ENCODE peak calls at places on chromosomes 5 and 9, in ten cellular contexts. X, Q, Z, J, S, B, A, K, I and M are unnamed samples.

GRCh38 chr9:115202960-115203751 is 85.2 kb upstream of the TNC start:
- DNase-seq in X (no peak), Q (no peak), Z (no peak), J (no peak), S (no peak), B (no peak), A (no peak), K (no peak), I (no peak), M (no peak)

GRCh38 chr9:134689320-134690181 is 47.9 kb downstream of the COL5A1 start:
- DNase-seq in X (peak; percentile 84), Q (peak; percentile 86), Z (peak; percentile 29), J (peak; percentile 82), S (no peak), B (no peak), A (no peak), K (peak; percentile 52), I (no peak), M (peak; percentile 46)

GRCh38 chr9:122463828-122464632 is 13.7 kb downstream of the OR1J1 start:
- DNase-seq in X (no peak), Q (no peak), Z (peak; percentile 28), J (no peak), S (peak; percentile 2), B (no peak), A (no peak), K (peak; percentile 47), I (no peak), M (no peak)

GRCh38 chr9:111039203-111039907 is 1.1 kb upstream of the LPAR1 start:
- DNase-seq in X (no peak), Q (peak; percentile 6), Z (peak; percentile 23), J (no peak), S (no peak), B (no peak), A (no peak), K (no peak), I (no peak), M (no peak)

GRCh38 chr5:528625-529511 is 4.6 kb upstream of the SLC9A3 start:
- DNase-seq in X (no peak), Q (no peak), Z (no peak), J (no peak), S (no peak), B (no peak), A (no peak), K (no peak), I (no peak), M (no peak)

GRCh38 chr9:127780126-127780885 is 1.8 kb upstream of the SH2D3C start:
- DNase-seq in X (no peak), Q (no peak), Z (no peak), J (no peak), S (no peak), B (no peak), A (no peak), K (no peak), I (no peak), M (no peak)

GRCh38 chr5:136001531-136001930 is 27.3 kb upstream of the TGFBI start:
- DNase-seq in X (no peak), Q (no peak), Z (no peak), J (no peak), S (no peak), B (no peak), A (no peak), K (no peak), I (no peak), M (no peak)

GRCh38 chr5:159113405-159113804 is 13.7 kb upstream of the EBF1 start:
- DNase-seq in X (no peak), Q (no peak), Z (no peak), J (no peak), S (no peak), B (no peak), A (no peak), K (no peak), I (no peak), M (no peak)

GRCh38 chr5:21711854-21712752 is 1141.0 kb downstream of the CDH12 start:
- DNase-seq in X (no peak), Q (no peak), Z (no peak), J (no peak), S (no peak), B (no peak), A (no peak), K (no peak), I (no peak), M (no peak)

GRCh38 chr5:166127766-166128565 is 2163.5 kb upstream of the WWC1 start:
- DNase-seq in X (no peak), Q (no peak), Z (no peak), J (no peak), S (no peak), B (no peak), A (no peak), K (no peak), I (no peak), M (no peak)

GRCh38 chr5:1439388-1440097 is 5.7 kb downstream of the SLC6A3 start:
- DNase-seq in X (no peak), Q (no peak), Z (no peak), J (no peak), S (no peak), B (no peak), A (no peak), K (no peak), I (no peak), M (no peak)

GRCh38 chr5:89128097-89128496 is 245.1 kb upstream of the MEF2C start:
- DNase-seq in X (no peak), Q (no peak), Z (no peak), J (no peak), S (no peak), B (no peak), A (no peak), K (no peak), I (no peak), M (no peak)

GRCh38 chr5:142873831-142874230 is 103.7 kb downstream of the ARHGAP26 start:
- DNase-seq in X (no peak), Q (no peak), Z (no peak), J (no peak), S (no peak), B (no peak), A (peak; percentile 31), K (no peak), I (no peak), M (no peak)

GRCh38 chr9:133569891-133570651 is 35.6 kb downstream of the ADAMTSL2 start:
- DNase-seq in X (no peak), Q (no peak), Z (no peak), J (no peak), S (no peak), B (no peak), A (no peak), K (no peak), I (no peak), M (no peak)

GRCh38 chr5:133252133-133252480 is 200.3 kb downstream of the HSPA4 start:
- DNase-seq in X (no peak), Q (no peak), Z (no peak), J (no peak), S (no peak), B (no peak), A (no peak), K (no peak), I (no peak), M (no peak)

GRCh38 chr9:108860764-108861163 is 1.3 kb upstream of the ACTL7A start:
- DNase-seq in X (no peak), Q (no peak), Z (no peak), J (no peak), S (no peak), B (no peak), A (no peak), K (no peak), I (no peak), M (no peak)

GRCh38 chr9:99834474-99834873 is 12.8 kb downstream of the NR4A3 start:
- DNase-seq in X (no peak), Q (no peak), Z (no peak), J (no peak), S (no peak), B (no peak), A (no peak), K (no peak), I (no peak), M (no peak)

GRCh38 chr5:150485770-150486401 is 22.0 kb upstream of the NDST1 start:
- DNase-seq in X (peak; percentile 71), Q (peak; percentile 70), Z (no peak), J (peak; percentile 67), S (peak; percentile 22), B (peak; percentile 63), A (peak; percentile 90), K (no peak), I (no peak), M (peak; percentile 31)

GRCh38 chr5:56080375-56081052 is 85.8 kb upstream of the IL6ST start:
- DNase-seq in X (no peak), Q (no peak), Z (no peak), J (no peak), S (no peak), B (no peak), A (no peak), K (no peak), I (no peak), M (no peak)

GRCh38 chr9:135033487-135033886 is 54.0 kb upstream of the OLFM1 start:
- DNase-seq in X (no peak), Q (no peak), Z (no peak), J (no peak), S (no peak), B (no peak), A (peak; percentile 19), K (no peak), I (no peak), M (no peak)

GRCh38 chr9:92711844-92712243 is 41.9 kb upstream of the IPPK start:
- DNase-seq in X (no peak), Q (no peak), Z (no peak), J (no peak), S (no peak), B (no peak), A (no peak), K (no peak), I (no peak), M (no peak)

GRCh38 chr5:133381041-133381440 is 231.3 kb downstream of the FSTL4 start:
- DNase-seq in X (no peak), Q (no peak), Z (no peak), J (no peak), S (no peak), B (no peak), A (no peak), K (no peak), I (no peak), M (no peak)

GRCh38 chr9:131839281-131840084 is 99.6 kb upstream of the RAPGEF1 start:
- DNase-seq in X (no peak), Q (no peak), Z (peak; percentile 33), J (no peak), S (peak; percentile 36), B (no peak), A (no peak), K (no peak), I (peak; percentile 40), M (no peak)

GRCh38 chr5:79133121-79133656 is 21.6 kb downstream of the BHMT start:
- DNase-seq in X (no peak), Q (no peak), Z (peak; percentile 45), J (no peak), S (no peak), B (no peak), A (no peak), K (no peak), I (no peak), M (peak; percentile 66)

GRCh38 chr5:40385544-40385943 is 294.2 kb upstream of the PTGER4 start:
- DNase-seq in X (no peak), Q (no peak), Z (peak; percentile 23), J (no peak), S (no peak), B (no peak), A (no peak), K (peak; percentile 5), I (no peak), M (no peak)

GRCh38 chr5:132830436-132831094 is at the start of gene SHROOM1:
- DNase-seq in X (peak; percentile 56), Q (no peak), Z (peak; percentile 44), J (no peak), S (no peak), B (peak; percentile 35), A (peak; percentile 88), K (no peak), I (no peak), M (peak; percentile 81)

GRCh38 chr9:134325096-134325812 is 1.0 kb upstream of the RXRA start:
- DNase-seq in X (no peak), Q (no peak), Z (no peak), J (no peak), S (peak; percentile 29), B (no peak), A (peak; percentile 88), K (no peak), I (no peak), M (peak; percentile 59)

GRCh38 chr5:91556-92263 is at the start of gene PLEKHG4B:
- DNase-seq in X (peak; percentile 47), Q (peak; percentile 52), Z (no peak), J (no peak), S (no peak), B (peak; percentile 69), A (no peak), K (peak; percentile 75), I (no peak), M (no peak)